ENCODE peak calls at places on chromosome 19, in eight cellular contexts. E is cardiac fibroblast, G is foreskin fibroblast, D is GM12878, Y is HAP-1, U is heart right ventricle, R is astrocyte of the spinal cord, M is aorta. V is an unnamed sample.

GRCh38 chr19:6534451-6535093 is 3.7 kb downstream of the TNFSF9 start:
- DNase-seq in Y (no peak), G (no peak), M (no peak), D (no peak), R (no peak), U (no peak), E (no peak), V (no peak)

GRCh38 chr19:41248895-41249294 is 15.3 kb upstream of the HNRNPUL1 start:
- DNase-seq in Y (no peak), E (no peak), U (no peak), R (no peak), M (no peak), G (no peak), D (no peak), V (no peak)

GRCh38 chr19:45153339-45154063 is 7.3 kb downstream of the NKPD1 start:
- DNase-seq in M (peak), E (peak), D (no peak), R (peak), Y (no peak), U (peak), G (no peak), V (no peak)

GRCh38 chr19:47507031-47507430 is 7.8 kb downstream of the NAPA start:
- DNase-seq in U (peak), D (no peak), R (no peak), E (no peak), G (no peak), M (no peak), Y (no peak), V (no peak)

GRCh38 chr19:31171936-31172335 is 177.3 kb downstream of the TSHZ3 start:
- DNase-seq in G (no peak), Y (no peak), M (no peak), D (no peak), U (no peak), R (no peak), E (no peak), V (no peak)

GRCh38 chr19:30172643-30173242 is 199.4 kb upstream of the ZNF536 start:
- DNase-seq in D (no peak), M (no peak), U (no peak), G (no peak), E (no peak), R (no peak), Y (no peak), V (no peak)

GRCh38 chr19:43776285-43776684 is 4.5 kb downstream of the KCNN4 start:
- DNase-seq in U (no peak), G (no peak), D (no peak), E (no peak), R (no peak), Y (no peak), M (no peak), V (no peak)

GRCh38 chr19:39908803-39909202 is 25.6 kb downstream of the FCGBP start:
- DNase-seq in G (no peak), D (no peak), Y (no peak), M (peak), R (no peak), U (no peak), E (no peak), V (no peak)

GRCh38 chr19:49065905-49066512 is 1.4 kb upstream of the NTF4 start:
- DNase-seq in R (no peak), U (no peak), M (no peak), G (no peak), D (no peak), E (no peak), Y (no peak), V (no peak)

GRCh38 chr19:6674868-6675305 is 4.9 kb upstream of the TNFSF14 start:
- DNase-seq in G (peak), D (peak), M (peak), U (peak), R (peak), Y (no peak), E (peak), V (peak)

GRCh38 chr19:54670576-54671347 is 8.0 kb downstream of the LILRB4 start:
- DNase-seq in Y (no peak), R (no peak), G (no peak), M (no peak), E (no peak), U (no peak), D (no peak), V (no peak)

GRCh38 chr19:43936219-43936618 is 1.1 kb upstream of the ZNF45 start:
- DNase-seq in Y (no peak), G (no peak), R (no peak), E (no peak), M (no peak), D (no peak), U (no peak), V (no peak)

GRCh38 chr19:30450101-30450500 is 77.9 kb downstream of the ZNF536 start:
- DNase-seq in G (no peak), U (peak), M (no peak), Y (peak), E (no peak), D (no peak), R (peak), V (no peak)

GRCh38 chr19:53195265-53195879 is 2.2 kb upstream of the ZNF665 start:
- DNase-seq in Y (peak), R (peak), M (peak), G (peak), U (peak), E (peak), D (peak), V (peak)

GRCh38 chr19:38650180-38650775 is 2.8 kb downstream of the ACTN4 start:
- DNase-seq in E (no peak), R (no peak), Y (no peak), G (no peak), D (no peak), U (no peak), M (no peak), V (no peak)

GRCh38 chr19:10431254-10431942 is 11.1 kb downstream of the PDE4A start:
- DNase-seq in E (peak), M (peak), D (peak), G (no peak), R (no peak), Y (no peak), U (no peak), V (no peak)

GRCh38 chr19:51552996-51553725 is 17.9 kb upstream of the ZNF175 start:
- DNase-seq in R (peak), Y (peak), U (peak), E (peak), D (no peak), M (peak), G (peak), V (peak)

GRCh38 chr19:42024622-42025111 is 30.6 kb upstream of the ATP1A3 start:
- DNase-seq in D (no peak), R (no peak), M (peak), U (peak), Y (no peak), G (peak), E (peak), V (no peak)

GRCh38 chr19:48452255-48452654 is 3.1 kb upstream of the KCNJ14 start:
- DNase-seq in M (no peak), Y (no peak), D (no peak), G (no peak), U (no peak), R (no peak), E (no peak), V (no peak)

GRCh38 chr19:49761625-49762311 is 1.3 kb downstream of the TSKS start:
- DNase-seq in D (no peak), U (peak), Y (no peak), R (peak), M (no peak), G (peak), E (peak), V (no peak)

GRCh38 chr19:54104998-54105715 is 2.5 kb downstream of the NDUFA3 start:
- DNase-seq in M (peak), U (no peak), D (no peak), E (no peak), Y (no peak), R (no peak), G (no peak), V (no peak)

GRCh38 chr19:16581145-16581970 is 9.1 kb upstream of the SLC35E1 start:
- DNase-seq in M (no peak), D (no peak), E (no peak), R (no peak), U (peak), Y (no peak), G (no peak), V (no peak)

GRCh38 chr19:50416034-50416814 is 2.5 kb upstream of the SPIB start:
- DNase-seq in E (no peak), R (no peak), Y (no peak), D (no peak), M (no peak), U (no peak), G (no peak), V (no peak)

GRCh38 chr19:17778621-17779280 is 16.2 kb upstream of the B3GNT3 start:
- DNase-seq in M (no peak), D (no peak), Y (no peak), G (no peak), U (no peak), E (no peak), R (no peak), V (no peak)

GRCh38 chr19:38452430-38453366 is 19.2 kb downstream of the RYR1 start:
- DNase-seq in D (no peak), M (no peak), U (no peak), R (no peak), E (no peak), G (no peak), Y (no peak), V (no peak)

GRCh38 chr19:16073481-16073880 is 2.8 kb upstream of the TPM4 start:
- DNase-seq in R (no peak), G (no peak), Y (no peak), D (no peak), U (no peak), M (peak), E (no peak), V (no peak)

GRCh38 chr19:8306235-8307054 is 1.7 kb downstream of the CD320 start:
- DNase-seq in M (peak), G (no peak), D (no peak), R (no peak), U (peak), E (no peak), Y (no peak), V (peak)

GRCh38 chr19:15902254-15902653 is 4.4 kb upstream of the CYP4F2 start:
- DNase-seq in D (no peak), R (no peak), M (no peak), G (no peak), Y (no peak), U (no peak), E (no peak), V (no peak)

GRCh38 chr19:8028951-8029491 is 23.5 kb upstream of the CCL25 start:
- DNase-seq in R (no peak), M (no peak), E (peak), U (no peak), G (no peak), Y (no peak), D (no peak), V (no peak)

GRCh38 chr19:45200614-45201013 is 22.0 kb downstream of the BLOC1S3 start:
- DNase-seq in M (no peak), U (peak), G (peak), E (peak), Y (no peak), D (no peak), R (peak), V (no peak)

GRCh38 chr19:42423462-42424344 is 3.5 kb downstream of the LIPE start:
- DNase-seq in Y (peak), G (peak), E (peak), R (peak), D (no peak), U (peak), M (peak), V (peak)

GRCh38 chr19:13839938-13840750 is 36.8 kb upstream of the NANOS3 start:
- DNase-seq in Y (no peak), G (peak), R (peak), U (no peak), M (peak), E (peak), D (no peak), V (peak)

GRCh38 chr19:13835791-13836723 is 40.8 kb downstream of the ZSWIM4 start:
- DNase-seq in U (no peak), M (peak), D (no peak), G (no peak), R (peak), E (peak), Y (no peak), V (peak)

GRCh38 chr19:13838943-13839192 is 38.1 kb upstream of the NANOS3 start:
- DNase-seq in R (no peak), Y (no peak), M (no peak), D (no peak), E (no peak), G (no peak), U (no peak), V (no peak)

GRCh38 chr19:13839193-13839937 is 37.6 kb upstream of the NANOS3 start:
- DNase-seq in U (peak), Y (no peak), R (peak), E (peak), G (peak), M (peak), D (peak), V (peak)

GRCh38 chr19:13838071-13838942 is 38.6 kb upstream of the NANOS3 start:
- DNase-seq in G (no peak), E (no peak), R (peak), M (peak), Y (no peak), U (no peak), D (no peak), V (no peak)
- H3K4me3 ChIP-seq in G (peak), E (peak), R (peak), M (peak), Y (no peak), U (peak), D (peak), V (peak)

GRCh38 chr19:55689366-55690108 is 14.5 kb downstream of the EPN1 start:
- DNase-seq in R (no peak), Y (no peak), M (peak), D (no peak), E (no peak), G (no peak), U (no peak), V (no peak)

GRCh38 chr19:55690109-55690768 is 15.2 kb downstream of the EPN1 start:
- DNase-seq in U (no peak), D (no peak), G (no peak), M (no peak), R (no peak), E (no peak), Y (no peak), V (no peak)

GRCh38 chr19:55692681-55693081 is 17.7 kb downstream of the EPN1 start:
- DNase-seq in D (no peak), R (no peak), Y (no peak), M (peak), E (no peak), G (no peak), U (no peak), V (no peak)

GRCh38 chr19:55691561-55692481 is 16.8 kb downstream of the EPN1 start:
- DNase-seq in R (no peak), D (no peak), U (no peak), G (no peak), M (peak), Y (no peak), E (no peak), V (peak)

GRCh38 chr19:55690769-55691545 is 15.9 kb downstream of the EPN1 start:
- DNase-seq in D (no peak), U (no peak), G (no peak), R (no peak), M (peak), E (no peak), Y (no peak), V (peak)
- H3K4me3 ChIP-seq in D (no peak), U (no peak), G (no peak), R (no peak), M (no peak), E (no peak), Y (no peak), V (no peak)

GRCh38 chr19:18791315-18791678 is 192 bp upstream of the COMP start:
- DNase-seq in Y (no peak), G (no peak), U (no peak), D (no peak), E (no peak), M (no peak), R (no peak), V (no peak)

GRCh38 chr19:18789883-18790565 is 1.1 kb downstream of the COMP start:
- DNase-seq in M (peak), E (peak), U (no peak), R (no peak), Y (peak), D (no peak), G (no peak), V (peak)

GRCh38 chr19:18789422-18789832 is 1.7 kb downstream of the COMP start:
- DNase-seq in Y (no peak), E (no peak), M (peak), G (no peak), D (no peak), R (no peak), U (no peak), V (no peak)

GRCh38 chr19:18788782-18789421 is 2.2 kb downstream of the COMP start:
- DNase-seq in M (peak), D (no peak), G (no peak), U (no peak), E (no peak), Y (no peak), R (no peak), V (no peak)

DNA sequence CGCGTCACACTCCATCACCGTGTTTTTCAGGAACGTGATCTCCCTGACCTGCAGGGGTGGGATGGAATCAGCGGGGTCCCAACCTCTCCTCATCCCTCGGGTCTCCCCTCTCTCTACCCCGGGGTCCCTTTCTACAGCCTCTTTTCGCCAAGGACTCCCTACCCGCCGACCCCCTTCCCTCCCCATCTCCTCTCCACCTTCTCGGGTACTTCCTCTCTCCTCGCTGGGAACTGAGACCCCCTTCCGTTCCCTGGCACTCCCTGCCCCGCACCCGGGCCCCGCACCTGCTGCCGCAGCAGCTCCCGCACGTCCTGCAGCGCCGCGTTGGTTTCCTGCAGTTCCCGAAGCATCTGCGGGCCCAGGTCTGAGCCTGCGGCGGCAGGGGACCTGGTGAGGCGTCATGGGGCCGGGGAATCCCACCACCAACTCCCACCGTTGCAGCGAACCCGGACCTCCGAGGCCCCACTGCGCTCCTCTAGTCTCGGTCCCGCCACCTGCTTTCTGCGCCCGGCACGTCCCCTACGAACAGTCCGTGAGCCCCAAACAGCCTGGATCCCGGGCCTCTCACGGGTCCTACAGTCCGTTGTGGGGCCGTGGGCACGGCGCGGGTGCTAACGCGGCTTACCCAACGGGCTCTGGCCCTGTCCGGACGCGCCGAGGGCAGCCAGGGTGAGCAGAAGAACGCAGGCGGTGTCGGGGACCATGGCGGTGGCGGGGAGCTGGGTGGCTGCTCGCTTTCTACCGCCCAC is at the start of gene COMP:
- DNase-seq in U (no peak), E (no peak), D (no peak), M (peak), R (no peak), Y (no peak), G (no peak), V (no peak)
- H3K4me3 ChIP-seq in U (peak), E (no peak), D (no peak), M (no peak), R (no peak), Y (peak), G (peak), V (peak)

GRCh38 chr19:1524206-1524971 is 512 bp downstream of the PLK5 start:
- DNase-seq in Y (no peak), R (no peak), D (no peak), E (no peak), G (no peak), U (no peak), M (no peak), V (no peak)
- H3K4me3 ChIP-seq in Y (no peak), R (no peak), D (no peak), E (no peak), G (no peak), U (no peak), M (no peak), V (no peak)

GRCh38 chr19:33508009-33508408 is 13.6 kb downstream of the PEPD start:
- DNase-seq in D (no peak), U (no peak), E (no peak), G (no peak), Y (no peak), M (no peak), R (no peak), V (no peak)

GRCh38 chr19:33508431-33508830 is 13.2 kb downstream of the PEPD start:
- DNase-seq in Y (no peak), M (no peak), R (no peak), E (no peak), G (no peak), U (no peak), D (no peak), V (no peak)

GRCh38 chr19:33509774-33510173 is 11.8 kb downstream of the PEPD start:
- DNase-seq in R (no peak), D (no peak), E (no peak), Y (no peak), U (no peak), M (no peak), G (no peak), V (no peak)

GRCh38 chr19:33510728-33511255 is 10.8 kb downstream of the PEPD start:
- DNase-seq in G (no peak), U (no peak), D (no peak), E (no peak), Y (no peak), M (no peak), R (no peak), V (no peak)

GRCh38 chr19:33508941-33509614 is 12.5 kb downstream of the PEPD start:
- DNase-seq in R (no peak), G (no peak), M (no peak), U (no peak), E (peak), Y (no peak), D (no peak), V (no peak)
- H3K4me3 ChIP-seq in R (no peak), G (no peak), M (no peak), U (no peak), E (no peak), Y (no peak), D (no peak), V (no peak)